ENCODE peak calls at places on chromosome 13, in seven cellular contexts. Z is cardiac fibroblast, L is neural progenitor cell, N is fibroblast of mammary gland, M is heart left ventricle, Y is adrenal gland, A is nephron progenitor cell. B is an unnamed sample.

GRCh38 chr13:59982631-59983382 is 180.9 kb downstream of the DIAPH3 start:
- DNase-seq in M (no peak), A (no peak), N (peak; percentile 45), L (no peak), Z (peak; percentile 27), Y (no peak), B (no peak)

GRCh38 chr13:31172001-31172400 is 10.3 kb upstream of the HSPH1 start:
- DNase-seq in A (no peak), N (peak; percentile 45), L (no peak), Y (no peak), Z (peak; percentile 80), M (no peak), B (peak; percentile 13)

GRCh38 chr13:80263745-80264513 is 77.0 kb downstream of the SPRY2 start:
- DNase-seq in N (no peak), L (no peak), Z (no peak), M (no peak), A (no peak), Y (no peak), B (no peak)

GRCh38 chr13:50829896-50830295 is 13.6 kb downstream of the DLEU7 start:
- DNase-seq in Z (peak; percentile 34), L (no peak), A (no peak), M (no peak), Y (no peak), N (peak; percentile 86), B (no peak)

GRCh38 chr13:114048463-114048862 is 74.6 kb upstream of the C13orf46 start:
- DNase-seq in N (no peak), Y (no peak), M (peak; percentile 27), L (peak; percentile 38), A (peak; percentile 47), Z (no peak), B (no peak)

GRCh38 chr13:80341771-80342271 is 895 bp upstream of the SPRY2 start:
- DNase-seq in N (peak; percentile 48), Y (peak; percentile 36), Z (peak; percentile 65), M (peak; percentile 69), A (peak; percentile 56), L (peak; percentile 89), B (no peak)

GRCh38 chr13:27659466-27659865 is 37.8 kb downstream of the POLR1D start:
- DNase-seq in Z (peak; percentile 59), L (no peak), N (no peak), A (no peak), Y (no peak), M (no peak), B (no peak)

GRCh38 chr13:57633141-57633949 is 1.8 kb downstream of the PCDH17 start:
- DNase-seq in Y (peak; percentile 24), Z (no peak), M (peak; percentile 74), A (peak; percentile 68), N (no peak), L (peak; percentile 75), B (no peak)

GRCh38 chr13:28251462-28251861 is 113.1 kb downstream of the PAN3 start:
- DNase-seq in N (no peak), Z (no peak), A (no peak), M (no peak), Y (no peak), L (no peak), B (no peak)

GRCh38 chr13:85588359-85588758 is 210.9 kb downstream of the SLITRK6 start:
- DNase-seq in Y (no peak), N (no peak), L (no peak), A (no peak), M (no peak), Z (no peak), B (no peak)

GRCh38 chr13:111396457-111396856 is 76.0 kb downstream of the TEX29 start:
- DNase-seq in L (no peak), Y (no peak), Z (no peak), M (no peak), A (no peak), N (no peak), B (no peak)

GRCh38 chr13:83716121-83716520 is 166.2 kb downstream of the SLITRK1 start:
- DNase-seq in L (no peak), N (peak; percentile 45), A (no peak), Y (no peak), Z (no peak), M (no peak), B (peak; percentile 38)

GRCh38 chr13:25729201-25729600 is 322.6 kb downstream of the SHISA2 start:
- DNase-seq in M (no peak), Z (no peak), A (no peak), Y (no peak), N (no peak), L (no peak), B (no peak)

GRCh38 chr13:52968074-52968700 is 60.4 kb upstream of the OLFM4 start:
- DNase-seq in L (peak; percentile 92), A (peak; percentile 80), N (peak; percentile 58), M (peak; percentile 73), Y (peak; percentile 83), Z (peak; percentile 70), B (peak; percentile 58)

GRCh38 chr13:46665630-46666482 is 112.9 kb downstream of the LRCH1 start:
- DNase-seq in A (no peak), Z (no peak), M (no peak), N (no peak), L (no peak), Y (no peak), B (no peak)

DNA sequence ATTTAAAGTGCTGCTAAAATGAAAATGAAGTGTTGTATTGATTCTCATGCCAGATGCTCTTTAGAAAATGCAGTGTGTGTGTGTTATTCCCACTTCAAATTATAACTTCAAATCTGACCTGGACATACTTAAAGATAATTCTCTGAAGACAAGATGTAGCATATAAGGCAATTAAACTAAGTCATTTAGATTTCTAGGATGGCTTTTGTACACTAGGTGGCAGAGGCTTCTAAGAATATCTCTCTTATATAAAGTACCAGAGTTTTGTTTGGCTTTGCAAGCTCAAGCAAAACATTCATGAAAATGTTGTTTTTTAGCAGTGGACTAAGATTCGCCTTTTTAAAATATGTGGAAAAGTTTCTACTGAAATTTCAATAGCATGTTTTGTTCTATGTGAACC is 407.2 kb downstream of the GPC5 start:
- DNase-seq in L (no peak), N (no peak), A (no peak), Y (no peak), Z (no peak), M (no peak), B (no peak)
- TF ChIP-seq CTCF in L (peak; percentile 29), N (no peak), A (no peak), Y (no peak), Z (no peak), M (no peak), B (no peak)

DNA sequence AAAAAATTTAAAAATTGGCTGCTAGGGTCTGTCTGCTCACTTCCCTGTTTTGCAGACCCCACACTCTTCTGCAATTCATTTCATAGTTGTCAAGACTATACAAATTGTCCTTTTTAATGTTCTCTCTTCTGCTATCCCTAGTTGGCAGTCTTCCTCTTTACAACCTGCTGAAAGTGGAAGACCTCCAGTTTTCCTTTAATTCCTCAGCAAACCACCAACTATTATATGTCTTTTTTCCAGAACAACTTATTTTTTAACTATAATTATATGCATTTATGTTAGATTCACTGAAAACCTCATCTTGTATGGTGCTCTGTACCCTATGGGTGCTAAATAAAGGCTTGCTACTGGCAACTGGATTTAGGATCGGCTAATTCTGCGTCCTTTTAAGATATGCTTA is 1.1 kb upstream of the PHF11 start:
- DNase-seq in M (no peak), Y (no peak), A (no peak), N (no peak), L (no peak), Z (no peak), B (no peak)
- TF ChIP-seq CTCF in M (no peak), Y (no peak), A (no peak), N (no peak), L (no peak), Z (no peak), B (no peak)

GRCh38 chr13:73702419-73703071 is 431.7 kb downstream of the KLF12 start:
- DNase-seq in M (no peak), N (no peak), Z (no peak), L (no peak), A (no peak), Y (no peak), B (no peak)

GRCh38 chr13:73703606-73704005 is 430.6 kb downstream of the KLF12 start:
- DNase-seq in L (no peak), Z (no peak), A (no peak), N (no peak), Y (no peak), M (no peak), B (no peak)

GRCh38 chr13:73708393-73708985 is 425.7 kb downstream of the KLF12 start:
- DNase-seq in L (peak; percentile 76), Y (peak; percentile 57), A (peak; percentile 48), M (no peak), Z (peak; percentile 85), N (peak; percentile 70), B (peak; percentile 65)

GRCh38 chr13:73698859-73699258 is 435.3 kb downstream of the KLF12 start:
- DNase-seq in M (no peak), Z (no peak), Y (no peak), N (peak; percentile 40), A (no peak), L (no peak), B (no peak)

DNA sequence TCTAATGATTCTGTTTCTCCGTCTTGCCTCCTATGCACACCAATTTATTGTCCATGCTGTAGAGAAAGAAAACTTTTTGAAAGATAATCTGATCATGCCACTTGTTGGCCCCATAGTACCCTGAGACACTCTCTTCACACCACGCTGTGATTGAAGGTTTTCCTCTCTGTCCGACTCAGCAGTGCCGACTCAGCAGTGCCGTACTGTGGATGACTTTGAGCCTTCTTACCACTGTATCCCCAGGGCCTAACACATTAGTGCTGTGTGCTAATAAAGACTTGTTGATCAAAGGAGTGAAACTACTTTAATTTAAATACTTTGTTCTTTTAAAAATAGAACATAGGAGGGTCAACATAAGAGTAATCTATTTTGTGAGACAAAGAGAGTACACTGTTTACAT is 429.6 kb downstream of the KLF12 start:
- DNase-seq in M (no peak), A (no peak), Z (no peak), Y (no peak), L (peak; percentile 2), N (no peak), B (no peak)
- TF ChIP-seq CTCF in M (no peak), A (no peak), Z (no peak), Y (no peak), L (no peak), N (no peak), B (no peak)

GRCh38 chr13:42395066-42395821 is 123.3 kb downstream of the AKAP11 start:
- DNase-seq in Z (no peak), Y (no peak), N (no peak), L (no peak), A (no peak), M (no peak), B (no peak)

GRCh38 chr13:42396901-42397670 is 125.1 kb downstream of the AKAP11 start:
- DNase-seq in N (peak; percentile 15), Y (no peak), Z (no peak), M (no peak), A (no peak), L (no peak), B (no peak)

GRCh38 chr13:42394361-42395065 is 122.6 kb downstream of the AKAP11 start:
- DNase-seq in N (no peak), Z (no peak), Y (peak; percentile 20), M (no peak), L (no peak), A (no peak), B (no peak)

GRCh38 chr13:42398542-42398941 is 126.6 kb downstream of the AKAP11 start:
- DNase-seq in M (no peak), N (no peak), A (no peak), Z (no peak), L (peak; percentile 47), Y (no peak), B (no peak)

DNA sequence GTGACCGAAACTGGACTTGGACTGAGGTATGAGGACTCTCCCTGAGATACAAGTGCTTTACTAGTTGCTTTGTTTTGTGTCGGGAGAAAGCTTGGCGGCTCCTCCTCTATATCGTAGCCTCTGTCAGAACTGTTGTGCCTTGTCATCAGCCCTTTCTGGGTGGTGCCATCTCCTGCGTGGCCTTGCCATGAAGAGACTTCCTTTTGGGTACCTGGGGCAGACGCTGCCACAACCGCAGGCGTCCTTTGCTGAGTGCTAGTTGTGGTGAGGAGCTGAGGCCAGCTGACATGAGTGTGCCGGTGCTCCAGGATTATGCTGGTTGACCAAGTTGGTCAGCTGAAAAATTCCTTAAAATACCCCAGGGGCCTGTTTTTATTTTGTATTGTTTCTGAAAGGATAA is 124.5 kb downstream of the AKAP11 start:
- DNase-seq in M (no peak), A (no peak), L (no peak), N (no peak), Z (no peak), Y (no peak), B (no peak)
- TF ChIP-seq CTCF in M (no peak), A (no peak), L (no peak), N (no peak), Z (no peak), Y (no peak), B (no peak)

B was measured in HFFc6.